ENCODE peak calls at places on chromosomes 4 and X, in four cellular contexts. W, Z, V and Q are unnamed samples.

GRCh38 chr4:104942990-104943758 is 203.5 kb upstream of the TET2 start:
- DNase-seq in V (no peak), W (no peak), Z (no peak), Q (no peak)

GRCh38 chr4:170234800-170235199 is 145.0 kb upstream of the AADAT start:
- DNase-seq in V (no peak), Z (no peak), W (no peak), Q (no peak)

GRCh38 chr4:165810726-165811125 is 62.3 kb upstream of the TLL1 start:
- DNase-seq in W (no peak), Z (no peak), V (no peak), Q (no peak)

GRCh38 chr4:172104534-172104933 is 291.3 kb downstream of the GALNTL6 start:
- DNase-seq in Z (no peak), W (no peak), V (no peak), Q (no peak)

GRCh38 chr4:84852081-84852480 is 114.4 kb downstream of the WDFY3 start:
- DNase-seq in Z (no peak), V (no peak), W (no peak), Q (no peak)

GRCh38 chr4:88583643-88584470 is 8.4 kb upstream of the HERC3 start:
- DNase-seq in V (no peak), W (no peak), Z (no peak), Q (no peak)

GRCh38 chrX:9503261-9503660 is 38.4 kb downstream of the TBL1X start:
- DNase-seq in V (no peak), Z (no peak), W (no peak), Q (no peak)

GRCh38 chrX:121641560-121641959 is 594.1 kb downstream of the GLUD2 start:
- DNase-seq in Z (no peak), V (no peak), W (no peak), Q (no peak)

GRCh38 chr4:178414042-178414441 is 971.8 kb upstream of the AGA start:
- DNase-seq in W (no peak), V (peak), Z (no peak), Q (no peak)

GRCh38 chrX:44299177-44299576 is 44.3 kb downstream of the EFHC2 start:
- DNase-seq in W (no peak), V (no peak), Z (no peak), Q (no peak)

GRCh38 chrX:97672608-97673007 is 788.9 kb downstream of the RPA4 start:
- DNase-seq in W (no peak), V (no peak), Z (no peak), Q (no peak)

GRCh38 chrX:114619874-114620273 is 36.0 kb downstream of the HTR2C start:
- DNase-seq in Z (no peak), V (no peak), W (no peak), Q (peak)

GRCh38 chr4:87120411-87121162 is 99.8 kb downstream of the KLHL8 start:
- DNase-seq in Z (no peak), W (peak), V (peak), Q (no peak)

GRCh38 chr4:16505726-16506125 is 279.5 kb upstream of the TAPT1 start:
- DNase-seq in V (no peak), W (no peak), Z (no peak), Q (no peak)

GRCh38 chr4:48275247-48275646 is 5.6 kb upstream of the TEC start:
- DNase-seq in V (peak), Z (no peak), W (no peak), Q (no peak)

GRCh38 chr4:128364565-128364964 is 77.0 kb upstream of the PGRMC2 start:
- DNase-seq in W (no peak), Z (no peak), V (no peak), Q (no peak)

GRCh38 chrX:82362990-82363389 is 1145.1 kb upstream of the POU3F4 start:
- DNase-seq in Z (no peak), V (no peak), W (no peak), Q (no peak)

GRCh38 chr4:129455462-129455861 is 359.5 kb downstream of the C4orf33 start:
- DNase-seq in V (no peak), Z (no peak), W (no peak), Q (no peak)

GRCh38 chrX:139825618-139826017 is 107.2 kb downstream of the ATP11C start:
- DNase-seq in W (no peak), Z (no peak), V (no peak), Q (no peak)

GRCh38 chr4:156515295-156515694 is 456.3 kb downstream of the PDGFC start:
- DNase-seq in W (no peak), V (no peak), Z (no peak), Q (no peak)

GRCh38 chr4:121851354-121851753 is 18.9 kb downstream of the BBS7 start:
- DNase-seq in W (no peak), Z (no peak), V (no peak), Q (no peak)

GRCh38 chrX:19751068-19751467 is 136.3 kb downstream of the SH3KBP1 start:
- DNase-seq in W (no peak), V (no peak), Z (no peak), Q (no peak)

GRCh38 chr4:108060686-108061321 is 71.1 kb downstream of the HADH start:
- DNase-seq in V (no peak), W (no peak), Z (no peak), Q (no peak)

GRCh38 chrX:9339603-9340569 is 125.0 kb upstream of the TBL1X start:
- DNase-seq in V (no peak), Z (no peak), W (no peak), Q (no peak)

GRCh38 chrX:153441981-153442380 is 3.9 kb downstream of the TREX2 start:
- DNase-seq in V (no peak), Z (no peak), W (no peak), Q (no peak)

GRCh38 chr4:1300466-1301455 is 11.1 kb downstream of the MAEA start:
- DNase-seq in W (no peak), Z (no peak), V (no peak), Q (no peak)

GRCh38 chrX:129719268-129719667 is 19.5 kb upstream of the XPNPEP2 start:
- DNase-seq in Z (no peak), W (no peak), V (no peak), Q (no peak)

GRCh38 chr4:183407635-183408463 is 36.6 kb upstream of the CDKN2AIP start:
- DNase-seq in V (no peak), W (no peak), Z (no peak), Q (no peak)

GRCh38 chr4:6739920-6740319 is 23.9 kb downstream of the BLOC1S4 start:
- DNase-seq in Z (no peak), V (no peak), W (no peak), Q (no peak)

GRCh38 chr4:15479089-15479912 is 9.6 kb downstream of the CC2D2A start:
- DNase-seq in W (peak), V (peak), Z (no peak), Q (no peak)

GRCh38 chrX:21153033-21153432 is 221.2 kb upstream of the CNKSR2 start:
- DNase-seq in W (no peak), V (no peak), Z (no peak), Q (no peak)

GRCh38 chrX:26783512-26784225 is 567.7 kb downstream of the MAGEB5 start:
- DNase-seq in Z (no peak), W (no peak), V (peak), Q (no peak)

GRCh38 chrX:30892591-30892990 is 3.5 kb upstream of the TAB3 start:
- DNase-seq in V (no peak), W (peak), Z (no peak), Q (no peak)

GRCh38 chrX:151789179-151789800 is 54.7 kb downstream of the CNGA2 start:
- DNase-seq in W (no peak), Z (peak), V (no peak), Q (no peak)

GRCh38 chr4:158768577-158769174 is at the start of gene FNIP2:
- DNase-seq in V (peak), Z (peak), W (peak), Q (peak)

GRCh38 chr4:72842323-72842722 is 227.2 kb downstream of the COX18 start:
- DNase-seq in Z (no peak), V (no peak), W (no peak), Q (no peak)

GRCh38 chrX:47483310-47484268 is 567 bp upstream of the ZNF41 start:
- DNase-seq in V (peak), W (peak), Z (no peak), Q (no peak)

GRCh38 chrX:47482065-47482511 is 934 bp downstream of the ZNF41 start:
- DNase-seq in W (no peak), V (no peak), Z (no peak), Q (no peak)

GRCh38 chrX:47481160-47481559 is 1.9 kb downstream of the ZNF41 start:
- DNase-seq in W (no peak), Z (no peak), V (no peak), Q (no peak)

GRCh38 chrX:47484885-47485284 is 1.9 kb upstream of the ZNF41 start:
- DNase-seq in V (no peak), W (no peak), Z (no peak), Q (no peak)

DNA sequence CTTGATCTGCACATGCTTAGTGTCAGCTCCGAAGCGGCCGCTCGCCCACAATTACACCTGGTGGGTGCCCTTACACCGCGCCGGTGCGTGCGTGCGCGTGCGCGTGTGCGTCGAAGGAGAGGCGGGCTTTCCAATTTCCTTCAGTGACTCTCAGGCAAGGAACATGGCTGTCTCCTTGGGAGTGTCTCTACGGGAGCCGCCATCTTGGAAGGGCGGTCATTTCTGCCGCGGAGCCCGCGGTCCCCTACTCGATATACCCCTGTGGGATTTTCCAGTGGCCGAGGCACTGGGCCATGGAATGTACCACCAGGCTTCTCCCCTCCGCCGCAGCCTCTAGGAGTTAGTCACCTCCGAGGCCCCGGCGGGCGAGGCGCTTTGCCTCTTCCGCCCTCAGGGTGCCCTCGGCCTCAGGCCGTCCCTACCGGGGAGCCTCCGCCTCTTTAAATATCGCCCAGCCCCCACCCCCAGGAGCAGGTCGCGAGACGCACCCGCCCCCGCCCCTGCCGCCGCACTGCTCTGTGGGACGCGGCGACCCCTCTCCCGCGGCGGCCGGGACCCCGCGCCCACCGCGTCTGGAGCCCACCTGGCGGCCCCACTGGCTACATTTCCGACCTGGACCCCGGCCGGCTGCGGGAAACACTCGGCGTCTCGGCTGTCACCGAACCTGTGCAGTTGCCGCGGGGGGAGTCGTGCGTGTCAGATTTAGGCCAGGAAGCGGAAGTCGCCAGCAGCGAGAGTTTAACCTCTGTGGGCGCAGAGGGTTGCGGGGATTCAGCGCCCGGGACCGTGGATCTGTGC is at the start of gene ZNF41:
- DNase-seq in V (peak), W (peak), Z (peak), Q (peak)
- TF ChIP-seq POLR2A in V (no peak), W (peak), Z (no peak), Q (peak)

GRCh38 chr4:85861064-85861767 is 386.3 kb downstream of the ARHGAP24 start:
- DNase-seq in Z (no peak), W (no peak), V (no peak), Q (no peak)
- TF ChIP-seq POLR2AphosphoS5 in Z (no peak), W (peak), V (no peak), Q (no peak)

GRCh38 chr4:2364654-2365053 is 53.8 kb downstream of the ZFYVE28 start:
- DNase-seq in W (no peak), Z (no peak), V (no peak), Q (no peak)
- TF ChIP-seq POLR2A in W (no peak), Z (no peak), V (no peak), Q (no peak)

GRCh38 chr4:65195002-65195401 is 475.3 kb downstream of the EPHA5 start:
- DNase-seq in W (no peak), Z (no peak), V (no peak), Q (no peak)
- TF ChIP-seq POLR2AphosphoS5 in W (no peak), Z (no peak), V (no peak), Q (no peak)

GRCh38 chr4:23881052-23881501 is 8.8 kb downstream of the PPARGC1A start:
- DNase-seq in W (peak), V (peak), Z (no peak), Q (no peak)
- TF ChIP-seq POLR2A in W (no peak), V (peak), Z (no peak), Q (no peak)

GRCh38 chr4:13087041-13087440 is 397.1 kb downstream of the RAB28 start:
- DNase-seq in V (no peak), W (no peak), Z (no peak), Q (no peak)
- TF ChIP-seq POLR2AphosphoS5 in V (no peak), W (no peak), Z (no peak), Q (no peak)